ENCODE peak calls at places on chromosomes 7 and 10, in eight cellular contexts. E is naive thymus-derived CD4-positive, alpha-beta T cell; W is IMR-90; M is HCT116; B is gastrocnemius medialis; L is PC-3; S is GM23338; T is body of pancreas. P is an unnamed sample.
A peak's percentile ranks its signal among the peaks of the same experiment; 100 is the strongest.

GRCh38 chr10:49651039-49651835 is 28.2 kb upstream of the C10orf53 start:
- DNase-seq in E (no peak), W (no peak), M (no peak), B (no peak), L (no peak), S (no peak), T (no peak), P (no peak)

GRCh38 chr7:147483634-147484292 is 1106.8 kb upstream of the C7orf33 start:
- DNase-seq in E (no peak), W (peak; percentile 50), M (no peak), B (no peak), L (peak; percentile 73), S (no peak), T (no peak), P (no peak)

GRCh38 chr7:137146012-137146455 is 197.5 kb downstream of the PTN start:
- DNase-seq in E (no peak), W (peak; percentile 95), M (no peak), B (no peak), L (peak; percentile 68), S (no peak), T (no peak), P (peak; percentile 46)

GRCh38 chr7:154929006-154929726 is 73.8 kb downstream of the PAXIP1 start:
- DNase-seq in E (peak; percentile 5), W (no peak), M (no peak), B (no peak), L (peak; percentile 35), S (no peak), T (no peak), P (no peak)

GRCh38 chr10:125631806-125632205 is 51.2 kb downstream of the TEX36 start:
- DNase-seq in E (no peak), W (no peak), M (no peak), B (no peak), L (no peak), S (no peak), T (no peak), P (no peak)

GRCh38 chr7:28533731-28534531 is 121.6 kb downstream of the CREB5 start:
- DNase-seq in E (no peak), W (peak; percentile 78), M (no peak), B (peak; percentile 35), L (peak; percentile 79), S (no peak), T (peak; percentile 27), P (no peak)

GRCh38 chr7:32248505-32248904 is 178.3 kb upstream of the PDE1C start:
- DNase-seq in E (no peak), W (no peak), M (no peak), B (no peak), L (no peak), S (no peak), T (no peak), P (no peak)

GRCh38 chr10:133260895-133261725 is 15.6 kb downstream of the ADAM8 start:
- DNase-seq in E (peak; percentile 64), W (no peak), M (no peak), B (peak; percentile 59), L (peak; percentile 28), S (peak; percentile 46), T (peak; percentile 59), P (no peak)

GRCh38 chr10:70546585-70546984 is 56.0 kb downstream of the PRF1 start:
- DNase-seq in E (no peak), W (no peak), M (no peak), B (no peak), L (no peak), S (no peak), T (peak; percentile 37), P (no peak)

GRCh38 chr7:99040104-99040958 is 103.6 kb downstream of the SMURF1 start:
- DNase-seq in E (peak; percentile 69), W (peak; percentile 86), M (peak; percentile 68), B (peak; percentile 86), L (peak; percentile 90), S (peak; percentile 96), T (peak; percentile 89), P (peak; percentile 68)

DNA sequence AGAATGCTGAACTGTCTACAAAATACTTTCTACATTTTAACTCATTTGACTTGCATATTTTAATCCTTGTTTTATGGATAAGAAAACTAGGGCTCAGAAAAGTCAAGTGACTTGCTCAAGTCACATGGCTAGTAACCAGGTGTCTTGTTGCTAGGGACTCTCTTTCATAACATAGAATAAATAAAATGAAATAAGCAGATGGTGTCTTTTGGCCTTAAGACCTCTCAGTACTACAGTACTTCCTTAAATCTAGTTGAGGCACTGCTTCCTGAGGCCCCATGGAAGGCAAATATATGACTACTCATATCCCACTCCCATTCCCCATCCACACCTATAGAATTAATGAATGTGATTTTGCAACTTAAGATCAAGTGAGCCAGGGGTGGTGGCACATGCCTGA is 87.9 kb downstream of the CDK6 start:
- DNase-seq in E (no peak), W (no peak), M (no peak), B (no peak), L (no peak), S (no peak), T (no peak), P (no peak)
- H3K4me1 ChIP-seq in E (no peaks in the 10 kb centered on the region), W (peaks cover 16% of the 10 kb centered on the region), M (peaks cover 67% of the 10 kb centered on the region), B (no peaks in the 10 kb centered on the region), L (peaks cover 54% of the 10 kb centered on the region), S (peaks cover 35% of the 10 kb centered on the region), T (peaks cover 21% of the 10 kb centered on the region), P (peaks cover 80% of the 10 kb centered on the region)

GRCh38 chr7:521221-522070 is 1.8 kb upstream of the PDGFA start:
- DNase-seq in E (no peak), W (peak; percentile 16), M (no peak), B (no peak), L (peak; percentile 50), S (no peak), T (peak; percentile 75), P (no peak)
- H3K4me3 ChIP-seq in E (no peak overlapping the region), W (no peak overlapping the region), M (peak overlapping the region; percentile 62), B (peak overlapping the region; percentile 63), L (peak overlapping the region; percentile 69), S (peak overlapping the region; percentile 67), T (no peak overlapping the region), P (no peak overlapping the region)

GRCh38 chr7:5682889-5683670 is 98.4 kb downstream of the RNF216 start:
- DNase-seq in E (peak; percentile 19), W (no peak), M (no peak), B (no peak), L (no peak), S (peak; percentile 25), T (no peak), P (peak; percentile 71)

GRCh38 chr7:5681979-5682546 is 99.4 kb downstream of the RNF216 start:
- DNase-seq in E (no peak), W (no peak), M (no peak), B (no peak), L (no peak), S (no peak), T (no peak), P (no peak)

GRCh38 chr7:5679047-5679740 is 102.3 kb downstream of the RNF216 start:
- DNase-seq in E (no peak), W (no peak), M (no peak), B (no peak), L (no peak), S (peak; percentile 22), T (no peak), P (no peak)

GRCh38 chr7:5679741-5680473 is 101.6 kb downstream of the RNF216 start:
- DNase-seq in E (no peak), W (no peak), M (no peak), B (peak; percentile 48), L (no peak), S (no peak), T (no peak), P (no peak)

DNA sequence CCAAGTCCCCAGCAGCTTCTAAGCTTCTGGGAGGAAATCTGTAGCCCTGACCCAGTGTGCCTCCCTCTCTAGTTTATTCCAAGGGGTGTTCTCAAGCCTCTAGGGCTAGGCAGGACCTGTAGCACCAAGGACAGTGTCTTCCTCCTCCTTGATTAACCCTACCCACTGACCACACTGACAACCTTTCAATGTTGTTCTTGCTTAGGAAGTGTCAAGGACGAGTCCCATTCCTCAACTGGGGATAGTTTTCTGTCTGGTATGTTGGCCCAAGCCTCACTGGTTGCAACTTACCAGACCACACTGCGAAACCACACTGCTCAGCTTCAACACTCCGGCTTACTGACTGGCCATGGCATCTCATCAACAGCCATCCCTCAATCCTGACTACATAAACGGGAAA is 100.0 kb downstream of the RNF216 start:
- DNase-seq in E (no peak), W (no peak), M (no peak), B (no peak), L (no peak), S (no peak), T (no peak), P (no peak)
- H3K4me1 ChIP-seq in E (peaks cover 5% of the 10 kb centered on the region), W (peaks cover 25% of the 10 kb centered on the region), M (peaks cover 6% of the 10 kb centered on the region), B (peaks cover 30% of the 10 kb centered on the region), L (peaks cover 8% of the 10 kb centered on the region), S (peaks cover 35% of the 10 kb centered on the region), T (no peaks in the 10 kb centered on the region), P (peaks cover 57% of the 10 kb centered on the region)

GRCh38 chr7:75916259-75916658 is 1.3 kb downstream of the POR start:
- DNase-seq in E (no peak), W (no peak), M (no peak), B (no peak), L (no peak), S (no peak), T (no peak), P (no peak)
- H3K4me3 ChIP-seq in E (peak overlapping the region; percentile 79), W (peak overlapping the region; percentile 72), M (peak overlapping the region; percentile 98), B (peak overlapping the region; percentile 100), L (peak overlapping the region; percentile 92), S (peak overlapping the region; percentile 99), T (no peak overlapping the region), P (peak overlapping the region; percentile 87)

P was measured in SJSA1.